ENCODE peak calls at places on chromosome 2, in eight cellular contexts. D, O, Z, V, S, A, N and C are unnamed samples.

GRCh38 chr2:160388464-160389263 is 104.9 kb downstream of the RBMS1 start:
- DNase-seq in S (no peak), O (peak), A (no peak), Z (peak), N (peak), V (peak), D (no peak), C (peak)

GRCh38 chr2:50840346-50841124 is 191.4 kb downstream of the NRXN1 start:
- DNase-seq in D (no peak), N (no peak), O (no peak), V (no peak), S (peak), A (no peak), Z (no peak), C (no peak)

GRCh38 chr2:148718039-148718438 is 73.5 kb downstream of the EPC2 start:
- DNase-seq in S (no peak), N (no peak), D (no peak), V (no peak), Z (no peak), O (no peak), A (no peak), C (no peak)

GRCh38 chr2:58098254-58099096 is 51.9 kb downstream of the VRK2 start:
- DNase-seq in Z (no peak), A (no peak), O (peak), D (no peak), N (no peak), S (no peak), V (no peak), C (peak)

GRCh38 chr2:235277485-235277884 is 216.4 kb upstream of the AGAP1 start:
- DNase-seq in Z (no peak), S (no peak), V (no peak), A (no peak), D (no peak), N (no peak), O (no peak), C (no peak)

GRCh38 chr2:113847144-113847543 is 42.7 kb upstream of the ACTR3 start:
- DNase-seq in S (no peak), N (no peak), V (no peak), Z (no peak), O (peak), D (peak), A (no peak), C (peak)

GRCh38 chr2:202337706-202338346 is 38.3 kb upstream of the BMPR2 start:
- DNase-seq in S (no peak), N (no peak), O (no peak), Z (no peak), D (no peak), V (no peak), A (no peak), C (no peak)

GRCh38 chr2:232345251-232345650 is 33.3 kb upstream of the ALPP start:
- DNase-seq in O (no peak), N (no peak), V (no peak), A (no peak), D (no peak), Z (no peak), S (no peak), C (no peak)

GRCh38 chr2:1728821-1729220 is 15.5 kb downstream of the PXDN start:
- DNase-seq in S (no peak), D (peak), A (no peak), N (no peak), O (no peak), Z (no peak), V (no peak), C (no peak)

GRCh38 chr2:111108745-111109271 is 11.9 kb upstream of the BCL2L11 start:
- DNase-seq in V (no peak), D (no peak), A (no peak), Z (no peak), O (no peak), S (no peak), N (no peak), C (no peak)

GRCh38 chr2:10452334-10452733 is 4.2 kb upstream of the ODC1 start:
- DNase-seq in O (peak), N (no peak), D (peak), Z (no peak), V (no peak), A (no peak), S (peak), C (peak)

GRCh38 chr2:105526000-105526925 is 127.4 kb upstream of the FHL2 start:
- DNase-seq in Z (no peak), O (no peak), S (no peak), D (no peak), V (no peak), N (no peak), A (no peak), C (no peak)